ENCODE peak calls at places on chromosome 20, in eight cellular contexts. One of them, this sample, is unnamed.

GRCh38 chr20:22771706-22772105 is 187.3 kb upstream of the FOXA2 start:
- DNase-seq in NCI-H82: no peak
- DNase-seq in HepG2: no peak
- DNase-seq in mesenchymal stem cell: no peak
- DNase-seq in astrocyte of the cerebellum: no peak
- DNase-seq in GM04503: no peak
- DNase-seq in heart right ventricle: no peak
- DNase-seq in left colon: no peak
- DNase-seq in this sample: no peak

GRCh38 chr20:47011984-47012383 is 117.3 kb downstream of the EYA2 start:
- DNase-seq in NCI-H82: no peak
- DNase-seq in astrocyte of the cerebellum: no peak
- DNase-seq in left colon: no peak
- DNase-seq in mesenchymal stem cell: no peak
- DNase-seq in heart right ventricle: no peak
- DNase-seq in GM04503: no peak
- DNase-seq in HepG2: no peak
- DNase-seq in this sample: no peak

GRCh38 chr20:53918949-53919361 is 151.4 kb downstream of the BCAS1 start:
- DNase-seq in heart right ventricle: no peak
- DNase-seq in NCI-H82: peak; percentile 97
- DNase-seq in mesenchymal stem cell: no peak
- DNase-seq in HepG2: no peak
- DNase-seq in GM04503: no peak
- DNase-seq in astrocyte of the cerebellum: no peak
- DNase-seq in left colon: no peak
- DNase-seq in this sample: no peak

GRCh38 chr20:58603656-58604184 is 47.4 kb upstream of the STX16 start:
- DNase-seq in GM04503: peak; percentile 59
- DNase-seq in NCI-H82: no peak
- DNase-seq in HepG2: no peak
- DNase-seq in mesenchymal stem cell: no peak
- DNase-seq in heart right ventricle: no peak
- DNase-seq in astrocyte of the cerebellum: no peak
- DNase-seq in left colon: no peak
- DNase-seq in this sample: peak; percentile 25

GRCh38 chr20:6395695-6396094 is 272.9 kb upstream of the FERMT1 start:
- DNase-seq in mesenchymal stem cell: peak; percentile 77
- DNase-seq in heart right ventricle: no peak
- DNase-seq in left colon: no peak
- DNase-seq in HepG2: no peak
- DNase-seq in astrocyte of the cerebellum: peak; percentile 34
- DNase-seq in GM04503: no peak
- DNase-seq in NCI-H82: no peak
- DNase-seq in this sample: no peak

GRCh38 chr20:63819224-63819917 is 11.7 kb downstream of the ZBTB46 start:
- DNase-seq in left colon: no peak
- DNase-seq in mesenchymal stem cell: no peak
- DNase-seq in astrocyte of the cerebellum: no peak
- DNase-seq in NCI-H82: no peak
- DNase-seq in HepG2: peak; percentile 72
- DNase-seq in GM04503: no peak
- DNase-seq in heart right ventricle: no peak
- DNase-seq in this sample: no peak

GRCh38 chr20:41425180-41425884 is 58.7 kb upstream of the EMILIN3 start:
- DNase-seq in heart right ventricle: no peak
- DNase-seq in NCI-H82: no peak
- DNase-seq in astrocyte of the cerebellum: no peak
- DNase-seq in GM04503: peak; percentile 45
- DNase-seq in left colon: no peak
- DNase-seq in HepG2: peak; percentile 86
- DNase-seq in mesenchymal stem cell: peak; percentile 61
- DNase-seq in this sample: no peak

GRCh38 chr20:62927128-62927705 is 912 bp upstream of the DIDO1 start:
- DNase-seq in astrocyte of the cerebellum: no peak
- DNase-seq in GM04503: no peak
- DNase-seq in HepG2: peak; percentile 30
- DNase-seq in NCI-H82: no peak
- DNase-seq in heart right ventricle: no peak
- DNase-seq in mesenchymal stem cell: no peak
- DNase-seq in left colon: peak; percentile 26
- DNase-seq in this sample: no peak

GRCh38 chr20:62908971-62909791 is 17.1 kb downstream of the DIDO1 start:
- DNase-seq in left colon: no peak
- DNase-seq in heart right ventricle: no peak
- DNase-seq in HepG2: no peak
- DNase-seq in astrocyte of the cerebellum: no peak
- DNase-seq in NCI-H82: no peak
- DNase-seq in GM04503: no peak
- DNase-seq in mesenchymal stem cell: no peak
- DNase-seq in this sample: no peak

GRCh38 chr20:63288581-63289251 is 4.3 kb upstream of the COL20A1 start:
- DNase-seq in HepG2: no peak
- DNase-seq in mesenchymal stem cell: no peak
- DNase-seq in astrocyte of the cerebellum: no peak
- DNase-seq in GM04503: no peak
- DNase-seq in left colon: no peak
- DNase-seq in NCI-H82: no peak
- DNase-seq in heart right ventricle: peak; percentile 6
- DNase-seq in this sample: peak; percentile 79

GRCh38 chr20:62876441-62876825 is 14.8 kb upstream of the TCFL5 start:
- DNase-seq in mesenchymal stem cell: no peak
- DNase-seq in HepG2: no peak
- DNase-seq in NCI-H82: no peak
- DNase-seq in astrocyte of the cerebellum: no peak
- DNase-seq in left colon: no peak
- DNase-seq in GM04503: no peak
- DNase-seq in heart right ventricle: no peak
- DNase-seq in this sample: peak; percentile 79

GRCh38 chr20:63625771-63626423 is 1.0 kb downstream of the GMEB2 start:
- DNase-seq in GM04503: no peak
- DNase-seq in heart right ventricle: peak; percentile 34
- DNase-seq in left colon: no peak
- DNase-seq in mesenchymal stem cell: peak; percentile 47
- DNase-seq in astrocyte of the cerebellum: no peak
- DNase-seq in HepG2: peak; percentile 57
- DNase-seq in NCI-H82: peak; percentile 42
- DNase-seq in this sample: no peak

GRCh38 chr20:46828471-46828870 is 66.2 kb upstream of the EYA2 start:
- DNase-seq in NCI-H82: no peak
- DNase-seq in left colon: no peak
- DNase-seq in mesenchymal stem cell: no peak
- DNase-seq in astrocyte of the cerebellum: peak; percentile 27
- DNase-seq in heart right ventricle: no peak
- DNase-seq in HepG2: no peak
- DNase-seq in GM04503: peak; percentile 46
- DNase-seq in this sample: no peak

GRCh38 chr20:44142416-44142815 is 44.6 kb downstream of the JPH2 start:
- DNase-seq in mesenchymal stem cell: no peak
- DNase-seq in NCI-H82: no peak
- DNase-seq in astrocyte of the cerebellum: peak; percentile 68
- DNase-seq in HepG2: no peak
- DNase-seq in GM04503: no peak
- DNase-seq in heart right ventricle: no peak
- DNase-seq in left colon: no peak
- DNase-seq in this sample: no peak

GRCh38 chr20:19251958-19252669 is 39.7 kb downstream of the SLC24A3 start:
- DNase-seq in NCI-H82: no peak
- DNase-seq in GM04503: no peak
- DNase-seq in astrocyte of the cerebellum: no peak
- DNase-seq in mesenchymal stem cell: no peak
- DNase-seq in left colon: no peak
- DNase-seq in heart right ventricle: no peak
- DNase-seq in HepG2: no peak
- DNase-seq in this sample: no peak

GRCh38 chr20:39645130-39645529 is 683.0 kb downstream of the DHX35 start:
- DNase-seq in GM04503: no peak
- DNase-seq in astrocyte of the cerebellum: no peak
- DNase-seq in heart right ventricle: no peak
- DNase-seq in HepG2: no peak
- DNase-seq in mesenchymal stem cell: no peak
- DNase-seq in NCI-H82: no peak
- DNase-seq in left colon: no peak
- DNase-seq in this sample: no peak

GRCh38 chr20:15185913-15186312 is 848.5 kb upstream of the FLRT3 start:
- DNase-seq in left colon: no peak
- DNase-seq in astrocyte of the cerebellum: no peak
- DNase-seq in NCI-H82: no peak
- DNase-seq in mesenchymal stem cell: no peak
- DNase-seq in heart right ventricle: no peak
- DNase-seq in HepG2: peak; percentile 68
- DNase-seq in GM04503: no peak
- DNase-seq in this sample: no peak

GRCh38 chr20:44392776-44393607 is 37.5 kb downstream of the HNF4A start:
- DNase-seq in GM04503: no peak
- DNase-seq in left colon: peak; percentile 80
- DNase-seq in HepG2: peak; percentile 55
- DNase-seq in heart right ventricle: no peak
- DNase-seq in mesenchymal stem cell: no peak
- DNase-seq in NCI-H82: no peak
- DNase-seq in astrocyte of the cerebellum: no peak
- DNase-seq in this sample: no peak

GRCh38 chr20:48153523-48153922 is 368.2 kb upstream of the SULF2 start:
- DNase-seq in NCI-H82: peak; percentile 15
- DNase-seq in HepG2: no peak
- DNase-seq in mesenchymal stem cell: no peak
- DNase-seq in GM04503: no peak
- DNase-seq in astrocyte of the cerebellum: no peak
- DNase-seq in left colon: no peak
- DNase-seq in heart right ventricle: no peak
- DNase-seq in this sample: peak; percentile 60

GRCh38 chr20:35007891-35008290 is 52.2 kb downstream of the MYH7B start:
- DNase-seq in HepG2: no peak
- DNase-seq in heart right ventricle: no peak
- DNase-seq in mesenchymal stem cell: no peak
- DNase-seq in GM04503: no peak
- DNase-seq in NCI-H82: no peak
- DNase-seq in astrocyte of the cerebellum: no peak
- DNase-seq in left colon: peak; percentile 17
- DNase-seq in this sample: peak; percentile 58

GRCh38 chr20:3887870-3888614 is 1.1 kb upstream of the PANK2 start:
- DNase-seq in NCI-H82: peak; percentile 71
- DNase-seq in left colon: peak; percentile 47
- DNase-seq in mesenchymal stem cell: no peak
- DNase-seq in GM04503: no peak
- DNase-seq in astrocyte of the cerebellum: no peak
- DNase-seq in heart right ventricle: no peak
- DNase-seq in HepG2: no peak
- DNase-seq in this sample: no peak

GRCh38 chr20:44170796-44171410 is 16.1 kb downstream of the JPH2 start:
- DNase-seq in NCI-H82: no peak
- DNase-seq in GM04503: no peak
- DNase-seq in astrocyte of the cerebellum: no peak
- DNase-seq in mesenchymal stem cell: no peak
- DNase-seq in left colon: no peak
- DNase-seq in HepG2: no peak
- DNase-seq in heart right ventricle: no peak
- DNase-seq in this sample: no peak

GRCh38 chr20:59138114-59138602 is 25.5 kb upstream of the ZNF831 start:
- DNase-seq in mesenchymal stem cell: no peak
- DNase-seq in left colon: no peak
- DNase-seq in GM04503: no peak
- DNase-seq in NCI-H82: no peak
- DNase-seq in heart right ventricle: no peak
- DNase-seq in astrocyte of the cerebellum: no peak
- DNase-seq in HepG2: no peak
- DNase-seq in this sample: no peak

GRCh38 chr20:20564279-20564678 is 148.2 kb downstream of the RALGAPA2 start:
- DNase-seq in NCI-H82: no peak
- DNase-seq in HepG2: no peak
- DNase-seq in heart right ventricle: no peak
- DNase-seq in GM04503: no peak
- DNase-seq in astrocyte of the cerebellum: no peak
- DNase-seq in left colon: no peak
- DNase-seq in mesenchymal stem cell: no peak
- DNase-seq in this sample: no peak

GRCh38 chr20:62987114-62987513 is 19.6 kb downstream of the BHLHE23 start:
- DNase-seq in HepG2: no peak
- DNase-seq in GM04503: no peak
- DNase-seq in left colon: no peak
- DNase-seq in NCI-H82: peak; percentile 23
- DNase-seq in mesenchymal stem cell: no peak
- DNase-seq in astrocyte of the cerebellum: no peak
- DNase-seq in heart right ventricle: no peak
- DNase-seq in this sample: no peak

GRCh38 chr20:33878583-33878982 is 67.4 kb downstream of the CHMP4B start:
- DNase-seq in mesenchymal stem cell: no peak
- DNase-seq in HepG2: no peak
- DNase-seq in NCI-H82: no peak
- DNase-seq in heart right ventricle: no peak
- DNase-seq in astrocyte of the cerebellum: no peak
- DNase-seq in GM04503: no peak
- DNase-seq in left colon: no peak
- DNase-seq in this sample: no peak

GRCh38 chr20:33250666-33251065 is 14.9 kb downstream of the BPIFA1 start:
- DNase-seq in astrocyte of the cerebellum: no peak
- DNase-seq in left colon: no peak
- DNase-seq in mesenchymal stem cell: no peak
- DNase-seq in GM04503: no peak
- DNase-seq in heart right ventricle: no peak
- DNase-seq in NCI-H82: peak; percentile 91
- DNase-seq in HepG2: no peak
- DNase-seq in this sample: no peak

GRCh38 chr20:13814672-13815071 is 29.8 kb downstream of the NDUFAF5 start:
- DNase-seq in left colon: no peak
- DNase-seq in HepG2: peak; percentile 20
- DNase-seq in heart right ventricle: no peak
- DNase-seq in NCI-H82: no peak
- DNase-seq in mesenchymal stem cell: no peak
- DNase-seq in GM04503: no peak
- DNase-seq in astrocyte of the cerebellum: no peak
- DNase-seq in this sample: no peak

GRCh38 chr20:53581444-53582311 is 12.0 kb downstream of the ZNF217 start:
- DNase-seq in GM04503: no peak
- DNase-seq in astrocyte of the cerebellum: no peak
- DNase-seq in NCI-H82: no peak
- DNase-seq in left colon: peak; percentile 44
- DNase-seq in mesenchymal stem cell: no peak
- DNase-seq in heart right ventricle: no peak
- DNase-seq in HepG2: no peak
- DNase-seq in this sample: no peak

GRCh38 chr20:58512808-58513552 is 2.2 kb downstream of the APCDD1L start:
- DNase-seq in NCI-H82: no peak
- DNase-seq in left colon: no peak
- DNase-seq in heart right ventricle: no peak
- DNase-seq in astrocyte of the cerebellum: no peak
- DNase-seq in HepG2: no peak
- DNase-seq in GM04503: no peak
- DNase-seq in mesenchymal stem cell: no peak
- DNase-seq in this sample: no peak

GRCh38 chr20:13995841-13996240 is 525 bp downstream of the MACROD2 start:
- DNase-seq in NCI-H82: peak; percentile 71
- DNase-seq in mesenchymal stem cell: no peak
- DNase-seq in heart right ventricle: peak; percentile 24
- DNase-seq in astrocyte of the cerebellum: no peak
- DNase-seq in left colon: peak; percentile 57
- DNase-seq in HepG2: no peak
- DNase-seq in GM04503: no peak
- DNase-seq in this sample: peak; percentile 19

GRCh38 chr20:17619351-17620093 is 49.6 kb downstream of the DSTN start:
- DNase-seq in mesenchymal stem cell: no peak
- DNase-seq in astrocyte of the cerebellum: no peak
- DNase-seq in GM04503: no peak
- DNase-seq in HepG2: no peak
- DNase-seq in NCI-H82: no peak
- DNase-seq in left colon: peak; percentile 22
- DNase-seq in heart right ventricle: no peak
- DNase-seq in this sample: no peak

GRCh38 chr20:23108871-23109270 is 22.7 kb upstream of the CD93 start:
- DNase-seq in HepG2: no peak
- DNase-seq in NCI-H82: no peak
- DNase-seq in mesenchymal stem cell: no peak
- DNase-seq in left colon: no peak
- DNase-seq in heart right ventricle: no peak
- DNase-seq in astrocyte of the cerebellum: no peak
- DNase-seq in GM04503: no peak
- DNase-seq in this sample: peak; percentile 31

GRCh38 chr20:33790571-33790970 is 20.6 kb upstream of the CHMP4B start:
- DNase-seq in astrocyte of the cerebellum: no peak
- DNase-seq in mesenchymal stem cell: no peak
- DNase-seq in left colon: peak; percentile 92
- DNase-seq in NCI-H82: peak; percentile 33
- DNase-seq in heart right ventricle: no peak
- DNase-seq in GM04503: no peak
- DNase-seq in HepG2: no peak
- DNase-seq in this sample: no peak